ENCODE peak calls at places on chromosome 18, in four cellular contexts. A, E, H and K are unnamed samples.

GRCh38 chr18:31990823-31991222 is 27.8 kb upstream of the RNF125 start:
- DNase-seq in A (peak), E (no peak), H (no peak), K (no peak)

GRCh38 chr18:24209558-24209957 is 70.7 kb downstream of the CABYR start:
- DNase-seq in A (no peak), E (no peak), H (no peak), K (no peak)

GRCh38 chr18:51437280-51438271 is 240.1 kb upstream of the MEX3C start:
- DNase-seq in A (no peak), E (no peak), H (no peak), K (no peak)

GRCh38 chr18:72376256-72376655 is 167.9 kb downstream of the CBLN2 start:
- DNase-seq in A (no peak), E (no peak), H (no peak), K (no peak)

GRCh38 chr18:55247032-55247431 is 287.8 kb upstream of the CCDC68 start:
- DNase-seq in A (no peak), E (no peak), H (no peak), K (no peak)

GRCh38 chr18:7164610-7165009 is 47.0 kb upstream of the LAMA1 start:
- DNase-seq in A (no peak), E (no peak), H (peak), K (no peak)

GRCh38 chr18:12321331-12321730 is 13.3 kb downstream of the TUBB6 start:
- DNase-seq in A (no peak), E (no peak), H (no peak), K (no peak)

GRCh38 chr18:21735452-21736015 is 5.1 kb upstream of the MIB1 start:
- DNase-seq in A (no peak), E (peak), H (peak), K (no peak)

GRCh38 chr18:11983592-11983991 is 2.3 kb downstream of the IMPA2 start:
- DNase-seq in A (no peak), E (peak), H (no peak), K (no peak)

GRCh38 chr18:21205695-21206094 is 36.3 kb upstream of the GREB1L start:
- DNase-seq in A (no peak), E (no peak), H (no peak), K (no peak)

GRCh38 chr18:63476666-63477065 is at the start of gene SERPINB5:
- DNase-seq in A (no peak), E (no peak), H (no peak), K (no peak)

GRCh38 chr18:70672581-70672980 is 383.7 kb downstream of the SOCS6 start:
- DNase-seq in A (no peak), E (no peak), H (no peak), K (no peak)
- TF ChIP-seq SP1 in A (no peak), E (no peak), H (no peak), K (no peak)

DNA sequence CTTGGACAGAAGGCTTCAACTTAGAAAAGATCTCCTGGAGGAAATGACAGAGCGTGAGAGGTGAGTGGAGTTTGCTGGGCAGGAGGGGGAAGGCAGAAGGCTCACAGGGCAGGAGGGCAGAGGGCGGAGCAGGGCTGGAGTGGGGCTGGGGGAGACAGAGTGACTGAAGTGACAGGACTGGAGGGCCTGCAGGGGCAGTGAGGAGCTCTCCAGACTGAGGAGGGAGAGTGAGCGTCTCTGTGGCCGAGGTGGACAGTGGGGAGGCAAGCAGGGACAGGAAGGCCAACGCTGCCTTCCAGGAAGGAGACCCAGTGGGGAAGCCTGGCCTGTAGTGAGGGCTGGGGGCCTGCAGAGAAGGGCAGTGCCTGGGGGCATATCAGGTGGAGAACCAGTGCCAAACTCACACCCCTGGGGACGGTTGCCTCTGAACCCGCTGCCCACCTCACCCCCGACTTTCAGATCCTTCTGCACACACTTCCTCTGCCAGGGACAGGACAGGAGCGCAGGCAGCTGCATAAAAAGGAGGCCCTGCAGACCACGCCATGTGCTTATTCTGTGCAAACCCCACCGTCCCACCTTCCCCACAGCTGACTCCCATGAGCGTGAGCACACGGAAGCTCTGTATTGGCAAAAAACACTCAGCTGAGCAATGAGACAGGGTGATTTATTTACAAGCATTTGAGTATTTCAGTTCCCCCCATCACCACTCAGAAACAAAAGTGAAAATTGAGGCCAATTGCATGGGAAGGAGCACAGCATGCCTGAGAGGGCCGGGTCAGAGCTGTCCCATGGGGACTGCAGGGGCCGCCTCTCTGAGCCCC is 244.3 kb downstream of the FAM210A start:
- DNase-seq in A (peak), E (no peak), H (no peak), K (no peak)
- TF ChIP-seq FOXM1 in A (no peak), E (no peak), H (no peak), K (no peak)

DNA sequence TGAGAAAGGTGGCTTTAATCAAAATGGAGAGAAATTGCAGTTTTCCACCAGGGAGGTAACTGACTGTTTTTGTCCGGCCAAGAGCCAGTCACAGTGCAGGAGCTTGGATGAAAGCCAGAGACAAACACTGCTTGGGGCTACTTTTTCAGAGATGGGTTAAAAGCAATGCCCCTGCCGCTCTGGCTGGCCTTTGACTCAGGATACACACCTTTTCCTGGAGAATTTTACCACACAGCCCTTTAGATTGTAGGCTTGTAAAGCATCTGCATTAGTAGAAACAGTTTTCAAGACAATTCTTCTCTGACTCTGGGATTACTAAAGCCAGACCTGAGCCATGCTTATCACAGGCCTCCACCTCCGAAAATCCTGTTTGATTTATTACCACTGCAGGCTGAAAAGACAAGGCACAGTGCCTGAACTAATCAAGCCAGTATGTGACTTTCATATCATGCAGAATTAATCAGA is 79.7 kb downstream of the CCBE1 start:
- DNase-seq in A (no peak), E (no peak), H (no peak), K (no peak)
- TF ChIP-seq BHLHE40 in A (no peak), E (no peak), H (no peak), K (no peak)

GRCh38 chr18:48693006-48693405 is 154.2 kb downstream of the CTIF start:
- DNase-seq in A (no peak), E (no peak), H (no peak), K (no peak)

GRCh38 chr18:48695671-48696070 is 156.8 kb downstream of the CTIF start:
- DNase-seq in A (no peak), E (no peak), H (no peak), K (no peak)

GRCh38 chr18:48696218-48696617 is 157.4 kb downstream of the CTIF start:
- DNase-seq in A (no peak), E (no peak), H (no peak), K (no peak)

GRCh38 chr18:48694295-48694694 is 155.5 kb downstream of the CTIF start:
- DNase-seq in A (no peak), E (no peak), H (no peak), K (no peak)

GRCh38 chr18:48693625-48694262 is 154.9 kb downstream of the CTIF start:
- DNase-seq in A (no peak), E (no peak), H (peak), K (no peak)
- TF ChIP-seq SP1 in A (no peak), E (no peak), H (no peak), K (no peak)

DNA sequence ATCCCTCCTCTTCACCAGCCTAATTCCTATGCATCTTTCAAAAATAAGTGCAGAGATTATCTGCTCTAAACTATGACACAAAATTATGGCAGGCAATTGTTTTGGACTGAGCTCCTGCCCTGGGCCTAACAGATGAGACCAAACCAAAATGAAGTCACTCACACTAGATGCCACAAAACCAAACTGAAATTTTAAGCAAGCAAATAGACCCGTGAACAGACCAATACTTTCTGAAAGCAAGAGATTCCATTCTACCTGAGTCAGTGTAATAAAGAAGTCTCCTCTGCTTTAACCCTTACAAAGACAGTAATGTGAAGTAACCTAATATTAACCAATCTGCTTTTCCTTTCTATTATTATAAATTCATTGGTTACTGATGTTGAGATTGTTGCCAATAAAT is 84.3 kb downstream of the RIT2 start:
- DNase-seq in A (no peak), E (no peak), H (no peak), K (no peak)
- TF ChIP-seq FOXM1 in A (no peak), E (no peak), H (no peak), K (no peak)

GRCh38 chr18:3248062-3248669 is 565 bp downstream of the MYL12A start:
- DNase-seq in A (no peak), E (no peak), H (no peak), K (peak)

GRCh38 chr18:3246636-3247242 is 862 bp upstream of the MYL12A start:
- DNase-seq in A (no peak), E (no peak), H (peak), K (no peak)

GRCh38 chr18:3245185-3245564 is 2.4 kb upstream of the MYL12A start:
- DNase-seq in A (no peak), E (no peak), H (no peak), K (no peak)

GRCh38 chr18:3247243-3248061 is at the start of gene MYL12A:
- DNase-seq in A (peak), E (peak), H (peak), K (peak)

GRCh38 chr18:3245853-3246635 is 1.6 kb upstream of the MYL12A start:
- DNase-seq in A (no peak), E (peak), H (peak), K (peak)
- TF ChIP-seq BHLHE40 in A (peak), E (no peak), H (peak), K (no peak)